ENCODE peak calls at places on chromosomes 3 and 15, in four cellular contexts. P is GM23338, Z is Panc1, W is sigmoid colon. L is an unnamed sample.

GRCh38 chr3:98991393-98991792 is 89.9 kb upstream of the DCBLD2 start:
- DNase-seq in Z (no peak), W (no peak), P (peak; percentile 11), L (no peak)

GRCh38 chr3:54237109-54237508 is 114.8 kb downstream of the CACNA2D3 start:
- DNase-seq in P (no peak), W (no peak), Z (no peak), L (no peak)

GRCh38 chr3:107106907-107107306 is 270.3 kb upstream of the CCDC54 start:
- DNase-seq in P (no peak), W (no peak), Z (no peak), L (no peak)

GRCh38 chr15:29132786-29133185 is 136.8 kb downstream of the NSMCE3 start:
- DNase-seq in W (peak; percentile 60), Z (no peak), P (no peak), L (no peak)

GRCh38 chr3:43997788-43998373 is 243.8 kb upstream of the TOPAZ1 start:
- DNase-seq in W (no peak), Z (no peak), P (peak; percentile 59), L (no peak)

GRCh38 chr3:138938056-138938876 is 8.7 kb downstream of the FOXL2 start:
- DNase-seq in W (peak; percentile 61), P (peak; percentile 73), Z (no peak), L (no peak)

GRCh38 chr3:157477441-157477840 is 25.8 kb downstream of the VEPH1 start:
- DNase-seq in P (no peak), Z (no peak), W (no peak), L (no peak)

GRCh38 chr3:188747487-188747886 is 424.3 kb upstream of the TPRG1 start:
- DNase-seq in P (no peak), Z (no peak), W (no peak), L (no peak)

GRCh38 chr3:133595341-133595740 is 21.9 kb downstream of the CDV3 start:
- DNase-seq in P (no peak), Z (no peak), W (no peak), L (no peak)

GRCh38 chr3:107753494-107753893 is 230.7 kb downstream of the BBX start:
- DNase-seq in P (peak; percentile 64), W (no peak), Z (peak; percentile 27), L (peak; percentile 35)

GRCh38 chr3:160686955-160687535 is 10.1 kb downstream of the ARL14 start:
- DNase-seq in Z (no peak), W (no peak), P (peak; percentile 21), L (no peak)

GRCh38 chr3:1087066-1087555 is 5.7 kb upstream of the CNTN6 start:
- DNase-seq in Z (no peak), P (peak; percentile 34), W (no peak), L (no peak)

GRCh38 chr15:83837946-83838571 is 184.1 kb downstream of the ADAMTSL3 start:
- DNase-seq in Z (no peak), P (peak; percentile 78), W (no peak), L (peak; percentile 27)

GRCh38 chr3:112030911-112031310 is 3.6 kb upstream of the TMPRSS7 start:
- DNase-seq in P (no peak), Z (no peak), W (no peak), L (no peak)

GRCh38 chr3:66856555-66856954 is 141.6 kb upstream of the KBTBD8 start:
- DNase-seq in Z (no peak), W (no peak), P (no peak), L (no peak)

GRCh38 chr3:171260430-171260829 is 199.8 kb downstream of the TNIK start:
- DNase-seq in W (no peak), Z (no peak), P (no peak), L (no peak)

GRCh38 chr3:185750702-185751101 is 74.1 kb downstream of the IGF2BP2 start:
- DNase-seq in W (no peak), P (no peak), Z (no peak), L (no peak)

GRCh38 chr15:67820992-67821783 is 4.1 kb upstream of the SKOR1 start:
- DNase-seq in W (no peak), Z (no peak), P (peak; percentile 79), L (peak; percentile 47)

GRCh38 chr15:55198706-55199105 is 2.0 kb upstream of the RSL24D1 start:
- DNase-seq in W (no peak), P (no peak), Z (no peak), L (no peak)

GRCh38 chr3:176149567-176149966 is 1047.7 kb downstream of the TBL1XR1 start:
- DNase-seq in P (no peak), W (no peak), Z (no peak), L (no peak)

GRCh38 chr15:90561344-90562244 is 31.9 kb downstream of the CRTC3 start:
- DNase-seq in Z (no peak), P (no peak), W (no peak), L (no peak)

GRCh38 chr3:73255609-73256029 is 194.2 kb downstream of the EBLN2 start:
- DNase-seq in W (no peak), P (no peak), Z (no peak), L (peak; percentile 53)

GRCh38 chr3:98521897-98522537 is 685 bp downstream of the CLDND1 start:
- DNase-seq in P (peak; percentile 60), W (peak; percentile 68), Z (peak; percentile 20), L (peak; percentile 54)

GRCh38 chr15:79970921-79971434 is at the start of gene BCL2A1:
- DNase-seq in Z (peak; percentile 93), W (no peak), P (no peak), L (peak; percentile 29)
- H3K4me3 ChIP-seq in Z (peak within 1 kb of the TSS; percentile 49), W (no peak within 1 kb of the TSS), P (no peak within 1 kb of the TSS), L (peak within 1 kb of the TSS; percentile 4)

GRCh38 chr15:95326689-95327525 is 1003.6 kb upstream of the NR2F2 start:
- DNase-seq in W (peak; percentile 69), Z (no peak), P (peak; percentile 57), L (no peak)
- TF ChIP-seq POLR2AphosphoS5 in W (no peak), Z (no peak), P (no peak), L (no peak)

GRCh38 chr3:50269977-50270413 is 1.0 kb downstream of the SEMA3B start:
- DNase-seq in Z (no peak), W (no peak), P (no peak), L (no peak)

GRCh38 chr3:50269460-50269859 is 513 bp downstream of the SEMA3B start:
- DNase-seq in W (no peak), P (no peak), Z (no peak), L (no peak)

GRCh38 chr3:50270841-50271240 is 1.9 kb downstream of the SEMA3B start:
- DNase-seq in P (no peak), W (no peak), Z (no peak), L (no peak)

GRCh38 chr3:50271314-50272072 is 2.5 kb downstream of the SEMA3B start:
- DNase-seq in W (no peak), Z (no peak), P (no peak), L (no peak)

GRCh38 chr3:50270422-50270831 is 1.5 kb downstream of the SEMA3B start:
- DNase-seq in W (no peak), P (no peak), Z (no peak), L (no peak)
- H3K4me3 ChIP-seq in W (peak overlapping the region; percentile 39), P (no peak overlapping the region), Z (no peak overlapping the region), L (peak overlapping the region; percentile 28)

DNA sequence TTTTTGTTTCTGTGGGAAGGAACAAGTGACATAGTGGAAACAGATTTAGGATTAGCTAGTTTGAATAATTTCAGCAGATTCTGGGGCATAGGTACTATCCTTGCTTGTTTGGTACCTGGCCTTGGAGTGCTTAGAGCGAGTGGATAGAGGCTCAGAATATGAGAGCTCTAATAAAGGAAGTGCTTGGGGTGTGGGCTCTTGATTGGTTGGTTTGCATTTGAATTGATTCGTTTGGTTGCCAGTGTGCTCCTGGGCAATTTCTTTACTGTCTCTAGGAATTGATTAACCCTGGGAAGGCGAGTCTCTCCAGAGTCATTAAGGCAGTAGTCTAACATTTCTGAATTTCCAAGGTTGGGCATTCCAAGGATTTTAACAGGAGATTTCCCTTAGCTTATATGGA is 98.0 kb downstream of the DTWD1 start:
- DNase-seq in P (peak; percentile 28), W (no peak), Z (no peak), L (no peak)
- TF ChIP-seq POLR2AphosphoS5 in P (no peak), W (no peak), Z (no peak), L (no peak)

GRCh38 chr15:66412213-66412612 is 25.5 kb downstream of the MAP2K1 start:
- DNase-seq in Z (no peak), W (no peak), P (no peak), L (no peak)

GRCh38 chr15:66408690-66409089 is 22.0 kb downstream of the MAP2K1 start:
- DNase-seq in W (no peak), P (no peak), Z (no peak), L (no peak)

GRCh38 chr15:66409565-66410108 is 22.9 kb downstream of the MAP2K1 start:
- DNase-seq in P (no peak), W (no peak), Z (no peak), L (no peak)

GRCh38 chr15:66413555-66413954 is 26.8 kb downstream of the MAP2K1 start:
- DNase-seq in P (no peak), W (no peak), Z (no peak), L (no peak)

DNA sequence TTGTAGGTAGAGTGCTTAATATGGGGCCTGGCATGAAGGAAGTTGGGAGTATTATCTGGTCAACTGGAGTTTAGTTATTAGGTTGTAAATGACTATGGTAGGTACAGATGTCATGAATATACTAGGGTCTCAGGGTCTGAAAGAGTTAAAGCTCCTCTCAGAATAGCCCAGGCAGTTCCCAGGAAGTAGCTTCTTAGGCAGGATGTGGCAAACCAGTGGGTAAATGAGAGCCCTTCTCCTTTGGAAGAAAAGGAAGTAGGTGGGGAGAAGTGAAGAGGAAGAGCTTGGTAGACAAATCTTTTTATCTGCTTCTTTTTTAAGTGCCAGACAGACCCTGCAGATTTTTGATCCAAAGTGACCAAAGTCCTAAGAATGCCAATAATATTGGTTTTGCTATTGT is 24.5 kb downstream of the MAP2K1 start:
- DNase-seq in P (peak; percentile 45), Z (no peak), W (no peak), L (no peak)
- H3K4me3 ChIP-seq in P (no peak overlapping the region), Z (no peak overlapping the region), W (no peak overlapping the region), L (no peak overlapping the region)